ENCODE peak calls at places on chromosomes 5 and 9, in four cellular contexts. X is HCT116, F is K562, L is GM12878. V is an unnamed sample.

GRCh38 chr5:24750356-24750755 is 105.6 kb upstream of the CDH10 start:
- DNase-seq in X (no peak), F (no peak), L (no peak), V (no peak)

GRCh38 chr5:111735829-111736228 is 21.2 kb downstream of the NREP start:
- DNase-seq in X (no peak), F (no peak), L (no peak), V (peak; percentile 23)

GRCh38 chr5:138623053-138623452 is 47.9 kb upstream of the HSPA9 start:
- DNase-seq in X (no peak), F (no peak), L (no peak), V (no peak)

GRCh38 chr9:109190151-109190550 is 23.1 kb upstream of the FRRS1L start:
- DNase-seq in X (no peak), F (no peak), L (no peak), V (no peak)

GRCh38 chr5:176540956-176541337 is 3.7 kb upstream of the RNF44 start:
- DNase-seq in X (no peak), F (no peak), L (no peak), V (no peak)

GRCh38 chr9:14136047-14136446 is 177.9 kb downstream of the NFIB start:
- DNase-seq in X (no peak), F (no peak), L (no peak), V (no peak)

GRCh38 chr9:114076237-114077161 is 1.6 kb downstream of the AMBP start:
- DNase-seq in X (no peak), F (no peak), L (no peak), V (no peak)

GRCh38 chr9:69176446-69177135 is 2.5 kb downstream of the TJP2 start:
- DNase-seq in X (no peak), F (no peak), L (no peak), V (no peak)

GRCh38 chr5:39767906-39768305 is 343.1 kb upstream of the DAB2 start:
- DNase-seq in X (no peak), F (no peak), L (no peak), V (no peak)
- TF ChIP-seq EGR1 in X (no peak), F (no peak), L (no peak), V (no peak)

GRCh38 chr9:118183571-118183970 is 479.4 kb downstream of the TLR4 start:
- DNase-seq in X (no peak), F (no peak), L (no peak), V (no peak)
- TF ChIP-seq EGR1 in X (no peak), F (no peak), L (no peak), V (no peak)

GRCh38 chr9:121852241-121852640 is 200.8 kb downstream of the DAB2IP start:
- DNase-seq in X (no peak), F (no peak), L (no peak), V (no peak)

GRCh38 chr9:121850366-121850765 is 198.9 kb downstream of the DAB2IP start:
- DNase-seq in X (no peak), F (no peak), L (no peak), V (no peak)

GRCh38 chr9:121849554-121849953 is 198.1 kb downstream of the DAB2IP start:
- DNase-seq in X (no peak), F (no peak), L (no peak), V (no peak)

GRCh38 chr9:121852646-121853616 is 201.5 kb downstream of the DAB2IP start:
- DNase-seq in X (no peak), F (no peak), L (no peak), V (no peak)

GRCh38 chr9:121851641-121852091 is 200.2 kb downstream of the DAB2IP start:
- DNase-seq in X (no peak), F (no peak), L (no peak), V (no peak)
- TF ChIP-seq EGR1 in X (no peak), F (no peak), L (no peak), V (no peak)

GRCh38 chr5:123705741-123706140 is 193.8 kb downstream of the CSNK1G3 start:
- DNase-seq in X (no peak), F (no peak), L (no peak), V (no peak)

GRCh38 chr5:123699571-123699970 is 187.6 kb downstream of the CSNK1G3 start:
- DNase-seq in X (no peak), F (no peak), L (no peak), V (no peak)

GRCh38 chr5:123696948-123697347 is 185.0 kb downstream of the CSNK1G3 start:
- DNase-seq in X (no peak), F (no peak), L (no peak), V (no peak)

GRCh38 chr5:123701511-123702200 is 189.7 kb downstream of the CSNK1G3 start:
- DNase-seq in X (no peak), F (no peak), L (no peak), V (no peak)

DNA sequence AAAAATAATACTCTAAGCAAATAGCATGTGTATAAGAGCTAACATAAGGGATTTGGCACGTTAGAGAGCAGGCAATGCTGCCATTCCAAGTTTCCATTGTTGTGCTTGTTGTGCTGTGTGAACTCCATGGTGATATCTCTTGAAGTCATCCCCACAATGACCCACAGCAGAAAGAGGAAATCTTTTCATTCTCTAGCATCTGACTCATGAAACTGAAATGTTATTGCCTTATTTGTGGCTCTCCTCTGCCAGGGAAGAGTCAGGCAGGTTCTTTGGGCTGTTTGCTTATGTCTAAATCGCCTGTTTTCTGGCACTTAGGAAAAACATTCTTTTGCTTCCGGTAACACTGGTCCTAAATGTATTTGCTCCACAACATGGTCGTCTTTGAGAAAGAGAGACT is 188.6 kb downstream of the CSNK1G3 start:
- DNase-seq in X (peak; percentile 32), F (no peak), L (no peak), V (no peak)
- TF ChIP-seq EGR1 in X (no peak), F (no peak), L (no peak), V (no peak)

DNA sequence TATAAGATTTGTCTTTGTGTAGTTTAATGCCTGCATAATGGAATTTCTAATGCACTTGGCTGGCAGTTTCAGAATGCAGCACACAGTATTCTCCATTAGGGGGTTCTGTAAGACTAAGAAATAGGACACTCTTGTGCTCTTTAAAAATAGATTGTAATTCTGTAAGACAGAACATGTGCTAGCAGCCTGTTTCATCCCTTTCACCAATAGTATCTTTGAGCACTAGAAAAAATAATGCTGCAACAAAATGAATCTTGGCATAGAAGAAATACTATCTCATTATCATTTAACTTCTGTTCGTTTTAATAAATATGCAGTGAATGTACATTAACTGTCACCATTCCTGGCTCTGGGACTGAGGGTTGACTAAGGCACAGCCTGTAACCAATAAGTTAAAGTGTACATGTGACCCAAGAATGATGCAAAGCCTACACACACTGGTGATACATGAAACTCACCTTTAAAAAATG is 23.8 kb upstream of the ZNF622 start:
- DNase-seq in X (peak; percentile 21), F (no peak), L (no peak), V (no peak)
- TF ChIP-seq EGR1 in X (no peak), F (no peak), L (no peak), V (no peak)

DNA sequence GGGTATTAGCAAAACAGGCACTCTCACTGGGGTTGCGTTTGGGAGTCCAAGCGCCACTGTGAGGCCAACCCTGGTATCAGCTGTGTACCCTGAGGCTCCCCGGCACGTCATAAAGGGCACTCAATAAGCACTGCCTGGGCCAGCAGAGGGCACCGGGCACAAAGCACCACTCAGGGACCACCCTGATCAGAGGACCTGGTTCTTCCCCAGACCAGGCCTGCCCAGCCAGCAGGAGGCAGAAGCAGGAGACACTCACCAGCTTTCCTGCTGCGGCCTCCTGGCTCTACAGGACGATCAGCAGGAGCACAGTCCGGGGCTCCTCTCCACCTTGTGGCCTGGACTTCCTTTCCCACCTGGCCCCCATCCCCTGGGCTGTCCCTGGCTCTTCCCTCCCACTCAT is 12.6 kb downstream of the MGAT1 start:
- DNase-seq in X (no peak), F (no peak), L (no peak), V (peak; percentile 67)
- TF ChIP-seq EGR1 in X (no peak), F (no peak), L (no peak), V (no peak)

V was measured in H1.